ENCODE peak calls at places on chromosome 17, in eight cellular contexts. Z is PC-9, D is H1, N is fibroblast of lung, Y is endothelial cell of umbilical vein, R is GM23248, V is HCT116, S is SK-N-MC. Q is an unnamed sample.

GRCh38 chr17:19724501-19725420 is 8.4 kb upstream of the SLC47A2 start:
- DNase-seq in Z (peak; percentile 80), D (no peak), N (no peak), Y (peak; percentile 44), R (peak; percentile 75), V (no peak), S (no peak), Q (no peak)

GRCh38 chr17:50938821-50939541 is 72.8 kb upstream of the TOB1 start:
- DNase-seq in Z (no peak), D (no peak), N (no peak), Y (no peak), R (no peak), V (no peak), S (no peak), Q (no peak)

GRCh38 chr17:7703584-7704574 is 1.1 kb upstream of the EFNB3 start:
- DNase-seq in Z (no peak), D (peak; percentile 77), N (peak; percentile 43), Y (peak; percentile 22), R (peak; percentile 84), V (no peak), S (no peak), Q (peak; percentile 90)

GRCh38 chr17:17624776-17625175 is 33.3 kb upstream of the PEMT start:
- DNase-seq in Z (no peak), D (no peak), N (no peak), Y (no peak), R (no peak), V (no peak), S (no peak), Q (no peak)

GRCh38 chr17:70047619-70048018 is 27.4 kb upstream of the KCNJ16 start:
- DNase-seq in Z (no peak), D (no peak), N (peak; percentile 45), Y (peak; percentile 30), R (peak; percentile 36), V (no peak), S (no peak), Q (no peak)

GRCh38 chr17:17125136-17126084 is 80.7 kb downstream of the PLD6 start:
- DNase-seq in Z (no peak), D (no peak), N (peak; percentile 34), Y (no peak), R (no peak), V (no peak), S (no peak), Q (no peak)

GRCh38 chr17:1145311-1145986 is 34.3 kb downstream of the ABR start:
- DNase-seq in Z (no peak), D (no peak), N (no peak), Y (no peak), R (no peak), V (no peak), S (no peak), Q (no peak)

GRCh38 chr17:75313941-75314550 is 24.8 kb upstream of the SLC25A19 start:
- DNase-seq in Z (no peak), D (no peak), N (no peak), Y (no peak), R (peak; percentile 53), V (no peak), S (no peak), Q (no peak)

GRCh38 chr17:68294196-68294555 is 2.9 kb downstream of the ARSG start:
- DNase-seq in Z (no peak), D (no peak), N (no peak), Y (no peak), R (no peak), V (no peak), S (no peak), Q (no peak)

DNA sequence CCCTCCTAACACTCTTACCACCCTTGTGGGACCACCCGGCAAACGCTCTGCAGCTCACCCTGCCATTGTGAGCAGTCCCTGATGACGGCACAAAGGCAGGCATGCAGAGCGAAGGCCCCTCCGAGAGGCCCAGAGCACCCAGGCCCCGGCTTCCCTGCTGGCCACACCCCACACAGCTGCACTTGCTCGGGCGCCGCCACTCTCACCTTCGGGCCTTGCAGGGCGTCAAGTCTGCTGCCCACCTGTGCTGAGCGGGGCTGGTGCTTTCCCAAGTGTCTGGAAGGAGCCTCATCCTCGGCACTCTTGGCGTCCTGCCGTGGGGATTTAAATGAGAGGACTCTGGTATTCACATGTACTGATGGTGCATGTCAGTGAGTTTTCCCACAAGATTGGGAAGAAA is 30.3 kb upstream of the FASN start:
- DNase-seq in Z (no peak), D (no peak), N (no peak), Y (no peak), R (no peak), V (no peak), S (no peak), Q (no peak)
- H3K4me3 ChIP-seq in Z (no peak overlapping the region), D (no peak overlapping the region), N (no peak overlapping the region), Y (no peak overlapping the region), R (no peak overlapping the region), V (no peak overlapping the region), S (no peak overlapping the region), Q (no peak overlapping the region)

DNA sequence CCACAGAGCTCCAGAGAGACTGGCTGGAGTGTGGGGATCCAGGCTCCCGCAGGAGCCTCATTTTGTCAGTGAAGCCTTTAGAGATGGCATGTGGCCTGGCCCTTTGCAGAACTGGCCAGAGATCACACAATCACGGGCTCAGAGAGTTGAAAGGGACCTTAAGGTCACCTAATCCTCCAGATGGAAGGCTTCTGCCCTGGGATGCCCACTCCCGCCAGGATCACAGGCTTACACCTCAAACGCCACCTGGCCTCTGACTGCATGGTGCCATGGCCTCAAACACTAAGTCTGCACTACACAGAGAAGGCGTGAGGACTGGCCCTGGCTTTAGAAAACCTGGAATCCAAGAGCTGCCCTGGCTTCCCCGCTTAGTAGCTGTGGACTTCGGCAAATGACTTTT is 306.8 kb upstream of the CCL2 start:
- DNase-seq in Z (no peak), D (no peak), N (no peak), Y (no peak), R (no peak), V (no peak), S (no peak), Q (no peak)
- TF ChIP-seq EZH2 in Z (no peak), D (no peak), N (no peak), Y (no peak), R (no peak), V (no peak), S (no peak), Q (no peak)

GRCh38 chr17:64326420-64327054 is 63.5 kb upstream of the TEX2 start:
- DNase-seq in Z (peak; percentile 97), D (no peak), N (peak; percentile 88), Y (peak; percentile 77), R (peak; percentile 82), V (no peak), S (no peak), Q (no peak)

GRCh38 chr17:64326030-64326419 is 63.0 kb upstream of the TEX2 start:
- DNase-seq in Z (no peak), D (no peak), N (no peak), Y (no peak), R (no peak), V (no peak), S (no peak), Q (no peak)

GRCh38 chr17:64328875-64329405 is 61.7 kb downstream of the PECAM1 start:
- DNase-seq in Z (no peak), D (no peak), N (no peak), Y (peak; percentile 44), R (no peak), V (no peak), S (no peak), Q (no peak)

GRCh38 chr17:64328036-64328874 is 62.4 kb downstream of the PECAM1 start:
- DNase-seq in Z (no peak), D (no peak), N (no peak), Y (peak; percentile 86), R (no peak), V (no peak), S (no peak), Q (no peak)

DNA sequence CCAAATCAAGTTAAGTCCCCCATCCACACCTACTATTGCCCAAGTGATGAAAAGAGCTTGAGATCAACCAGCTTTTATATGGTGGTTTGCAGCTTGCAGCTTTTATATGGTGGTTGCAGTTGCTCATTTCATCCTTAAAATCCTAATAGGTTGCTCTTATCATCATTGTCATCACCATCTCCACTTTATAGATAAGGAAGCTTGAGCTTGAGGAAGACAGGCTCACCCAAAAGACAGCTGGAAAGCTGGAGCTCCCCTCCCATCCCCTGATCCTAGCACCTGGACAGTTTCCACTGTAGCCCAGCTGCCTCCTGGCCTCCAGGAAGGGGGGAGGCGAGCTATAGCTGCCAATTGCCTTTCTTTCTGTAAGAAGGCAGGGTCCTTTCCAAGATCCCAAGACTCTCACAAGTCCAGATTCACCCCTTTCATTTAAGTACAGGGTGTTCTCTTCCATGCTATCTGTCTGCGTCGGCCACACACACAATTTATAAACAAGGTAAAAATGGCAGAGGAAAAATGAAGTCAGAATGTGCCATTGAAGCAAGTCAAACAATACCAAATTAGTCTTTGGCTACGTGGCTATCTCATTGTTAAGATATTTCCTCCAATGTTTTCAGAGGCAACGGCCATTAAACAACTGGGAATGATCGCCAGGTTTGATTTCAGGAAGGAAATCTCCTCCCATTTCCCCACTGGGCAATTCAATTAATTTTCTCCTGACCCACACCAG is 63.3 kb downstream of the PECAM1 start:
- DNase-seq in Z (no peak), D (no peak), N (peak; percentile 65), Y (peak; percentile 97), R (peak; percentile 15), V (no peak), S (no peak), Q (no peak)
- H3K4me3 ChIP-seq in Z (no peak overlapping the region), D (no peak overlapping the region), N (no peak overlapping the region), Y (no peak overlapping the region), R (no peak overlapping the region), V (no peak overlapping the region), S (no peak overlapping the region), Q (no peak overlapping the region)

GRCh38 chr17:37717627-37718382 is 27.1 kb downstream of the HNF1B start:
- DNase-seq in Z (no peak), D (no peak), N (peak; percentile 58), Y (no peak), R (peak; percentile 28), V (no peak), S (no peak), Q (no peak)

GRCh38 chr17:37714897-37715296 is 30.0 kb downstream of the HNF1B start:
- DNase-seq in Z (no peak), D (no peak), N (no peak), Y (no peak), R (peak; percentile 16), V (no peak), S (no peak), Q (no peak)

GRCh38 chr17:37720989-37721388 is 23.9 kb downstream of the HNF1B start:
- DNase-seq in Z (no peak), D (no peak), N (no peak), Y (no peak), R (no peak), V (no peak), S (no peak), Q (no peak)

GRCh38 chr17:37719866-37720265 is 25.0 kb downstream of the HNF1B start:
- DNase-seq in Z (no peak), D (no peak), N (no peak), Y (no peak), R (no peak), V (no peak), S (no peak), Q (no peak)

DNA sequence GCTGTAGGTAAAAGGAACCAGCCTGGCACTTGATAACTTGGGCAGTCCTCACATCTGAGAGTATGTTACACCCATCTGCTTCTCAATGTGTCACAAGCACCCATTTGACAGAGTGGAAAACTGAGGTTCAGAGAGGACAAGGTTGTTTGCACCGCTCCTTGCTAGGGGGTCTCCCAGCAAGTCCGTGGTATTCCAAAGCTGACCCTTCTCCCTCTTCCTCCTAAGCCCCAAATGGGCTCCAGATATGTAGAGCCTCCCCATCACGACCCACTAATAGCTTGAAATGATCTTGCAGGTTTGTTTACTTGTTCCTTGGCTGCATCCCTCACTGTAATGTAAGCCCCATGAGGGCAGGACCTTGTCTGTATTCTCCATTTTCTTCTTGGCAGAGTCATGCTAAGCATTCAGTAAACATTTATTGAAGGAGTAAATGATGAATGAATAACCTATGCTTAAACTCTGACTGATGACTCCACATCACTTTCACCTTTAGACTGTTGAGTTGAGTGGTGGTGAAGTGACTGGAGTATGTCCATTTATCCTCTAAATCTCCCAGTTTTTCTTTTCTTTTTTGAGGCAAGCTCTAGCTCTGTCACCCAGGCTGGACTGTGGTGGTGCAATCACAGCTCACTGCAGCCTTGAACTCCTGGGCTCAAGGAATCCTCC is 26.3 kb downstream of the HNF1B start:
- DNase-seq in Z (no peak), D (no peak), N (no peak), Y (no peak), R (no peak), V (no peak), S (no peak), Q (no peak)
- TF ChIP-seq EZH2 in Z (no peak), D (no peak), N (no peak), Y (no peak), R (no peak), V (no peak), S (no peak), Q (no peak)

Q was measured in hepatocyte.